ENCODE peak calls at places on chromosome 17, in nine cellular contexts. E is breast epithelium, D is IMR-90, S is HepG2, Y is uterus, X is heart left ventricle, N is transverse colon, F is sigmoid colon, G is HCT116. O is an unnamed sample. For H3K36me3, the result is how much of the 10 kb centered on the place peaks cover.

GRCh38 chr17:40038882-40039513 is 15.2 kb downstream of the MED24 start:
- DNase-seq in G (peak), Y (peak), X (peak), S (peak), D (peak), F (peak), E (peak), N (peak), O (peak)

GRCh38 chr17:73657473-73658116 is 13.3 kb upstream of the SDK2 start:
- DNase-seq in D (no peak), Y (no peak), F (no peak), E (no peak), X (no peak), G (peak), N (peak), S (peak), O (peak)

GRCh38 chr17:21378553-21378952 is 2.4 kb downstream of the KCNJ12 start:
- DNase-seq in G (no peak), E (no peak), D (no peak), X (no peak), S (no peak), N (no peak), F (no peak), Y (no peak), O (no peak)

GRCh38 chr17:37689317-37689716 is 46.1 kb upstream of the DDX52 start:
- DNase-seq in Y (no peak), E (no peak), G (no peak), F (no peak), X (no peak), S (peak), D (no peak), N (no peak), O (no peak)

GRCh38 chr17:36755586-36755985 is 154.2 kb downstream of the MRM1 start:
- DNase-seq in E (no peak), N (peak), G (peak), Y (no peak), D (no peak), X (no peak), S (peak), F (no peak), O (peak)

GRCh38 chr17:781920-782731 is at the start of the genes GLOD4 and MRM3:
- DNase-seq in N (peak), S (peak), X (peak), D (peak), Y (peak), E (peak), G (peak), F (peak), O (peak)

GRCh38 chr17:79218825-79219200 is 144.2 kb downstream of the ENGASE start:
- DNase-seq in N (no peak), F (no peak), D (no peak), S (no peak), E (no peak), G (no peak), Y (no peak), X (no peak), O (no peak)

GRCh38 chr17:31802502-31802901 is 56.5 kb downstream of the COPRS start:
- DNase-seq in Y (no peak), F (peak), N (no peak), S (no peak), G (peak), X (no peak), E (no peak), D (no peak), O (no peak)

GRCh38 chr17:77594416-77595209 is 363.9 kb upstream of the TNRC6C start:
- DNase-seq in F (peak), E (peak), S (no peak), G (no peak), Y (no peak), X (no peak), D (no peak), N (no peak), O (no peak)

GRCh38 chr17:78494961-78495330 is 82.2 kb downstream of the DNAH17 start:
- DNase-seq in E (no peak), D (no peak), X (no peak), G (no peak), N (no peak), F (no peak), S (no peak), Y (no peak), O (no peak)

GRCh38 chr17:4988168-4988567 is 693 bp upstream of the CAMTA2 start:
- DNase-seq in F (no peak), G (no peak), Y (peak), X (no peak), S (no peak), D (no peak), E (no peak), N (no peak), O (no peak)

GRCh38 chr17:15092762-15093161 is 172.4 kb downstream of the PMP22 start:
- DNase-seq in F (no peak), E (no peak), G (no peak), X (no peak), S (no peak), N (no peak), D (peak), Y (no peak), O (no peak)

GRCh38 chr17:83183150-83183820 is 103.9 kb downstream of the METRNL start:
- DNase-seq in F (no peak), E (peak), G (no peak), D (no peak), S (no peak), N (no peak), X (no peak), Y (no peak), O (no peak)

GRCh38 chr17:73598131-73598680 is 46.0 kb downstream of the SDK2 start:
- DNase-seq in G (no peak), S (no peak), N (no peak), F (no peak), D (no peak), X (no peak), E (no peak), Y (no peak), O (no peak)

GRCh38 chr17:2174471-2175293 is 119.8 kb downstream of the HIC1 start:
- DNase-seq in G (no peak), X (peak), D (peak), F (peak), N (peak), Y (peak), S (peak), E (no peak), O (peak)

GRCh38 chr17:27602721-27603445 is 28.1 kb upstream of the LGALS9 start:
- DNase-seq in Y (peak), E (peak), D (peak), S (peak), N (peak), G (no peak), F (peak), X (peak), O (peak)

GRCh38 chr17:55198690-55199370 is 65.9 kb upstream of the HLF start:
- DNase-seq in D (no peak), N (no peak), E (no peak), Y (no peak), F (no peak), X (no peak), S (no peak), G (no peak), O (no peak)

GRCh38 chr17:64326420-64327054 is 63.5 kb upstream of the TEX2 start:
- DNase-seq in X (peak), D (no peak), G (no peak), E (peak), Y (peak), N (peak), S (peak), F (peak), O (peak)

GRCh38 chr17:39209317-39210092 is 9.4 kb downstream of the RPL19 start:
- DNase-seq in E (no peak), D (peak), Y (peak), S (no peak), N (peak), F (peak), X (peak), G (no peak), O (peak)

GRCh38 chr17:7016886-7017826 is 4.7 kb downstream of the RNASEK start:
- DNase-seq in S (no peak), G (no peak), E (no peak), N (no peak), X (no peak), Y (no peak), F (no peak), D (no peak), O (no peak)

GRCh38 chr17:4530799-4531730 is 24.1 kb downstream of the MYBBP1A start:
- DNase-seq in D (no peak), F (no peak), N (no peak), Y (no peak), S (no peak), E (no peak), X (peak), G (no peak), O (no peak)

GRCh38 chr17:78716814-78717393 is 65.2 kb downstream of the CYTH1 start:
- DNase-seq in F (peak), Y (peak), N (peak), X (peak), D (peak), G (no peak), E (peak), S (no peak), O (peak)

GRCh38 chr17:63774141-63774981 is at the start of gene DDX42:
- DNase-seq in X (peak), G (no peak), N (peak), Y (peak), F (peak), D (peak), S (peak), E (peak), O (peak)

GRCh38 chr17:57440522-57441269 is 184.4 kb downstream of the MSI2 start:
- DNase-seq in G (peak), E (no peak), Y (peak), X (peak), D (peak), F (peak), N (peak), S (peak), O (peak)

GRCh38 chr17:55340726-55341125 is 76.0 kb downstream of the HLF start:
- DNase-seq in S (no peak), X (no peak), G (no peak), E (no peak), Y (no peak), N (no peak), F (no peak), D (no peak), O (no peak)

GRCh38 chr17:7004398-7005253 is 7.8 kb upstream of the RNASEK start:
- DNase-seq in F (no peak), D (peak), N (no peak), G (peak), X (no peak), S (peak), E (no peak), Y (no peak), O (no peak)

GRCh38 chr17:81018044-81018802 is 16.7 kb upstream of the BAIAP2 start:
- DNase-seq in X (no peak), E (no peak), F (peak), S (no peak), D (peak), G (no peak), N (peak), Y (peak), O (no peak)

GRCh38 chr17:10149573-10150399 is 48.6 kb downstream of the GAS7 start:
- DNase-seq in F (no peak), E (no peak), N (no peak), Y (no peak), S (no peak), G (peak), D (peak), X (no peak), O (no peak)

GRCh38 chr17:79174905-79175856 is 100.6 kb downstream of the ENGASE start:
- DNase-seq in F (no peak), E (no peak), N (no peak), Y (no peak), G (no peak), S (no peak), D (no peak), X (no peak), O (no peak)

GRCh38 chr17:72151565-72152391 is 31.0 kb downstream of the SOX9 start:
- DNase-seq in N (peak), E (peak), S (peak), Y (no peak), G (peak), X (peak), F (no peak), D (peak), O (peak)

GRCh38 chr17:57809879-57810278 is 40.0 kb downstream of the MRPS23 start:
- DNase-seq in N (no peak), E (no peak), F (no peak), D (no peak), G (no peak), X (no peak), S (no peak), Y (no peak), O (no peak)

GRCh38 chr17:9436629-9437028 is 139.0 kb downstream of the STX8 start:
- DNase-seq in Y (no peak), F (no peak), N (no peak), S (no peak), E (no peak), D (no peak), X (no peak), G (no peak), O (no peak)

GRCh38 chr17:63042443-63042842 is 76.4 kb downstream of the TANC2 start:
- DNase-seq in N (no peak), G (no peak), F (no peak), Y (no peak), D (no peak), S (no peak), X (no peak), E (no peak), O (no peak)

GRCh38 chr17:28256881-28257280 is 62.1 kb upstream of the TMEM97 start:
- DNase-seq in S (peak), Y (no peak), X (no peak), G (no peak), F (no peak), E (no peak), N (no peak), D (no peak), O (no peak)

GRCh38 chr17:35129973-35130351 is 8.5 kb downstream of the FNDC8 start:
- DNase-seq in X (no peak), S (no peak), F (no peak), N (no peak), G (no peak), E (no peak), Y (no peak), D (peak), O (no peak)
- TF ChIP-seq POLR2A in X (no peak), S (no peak), F (no peak), N (no peak), G (no peak), E (no peak), Y (no peak), D (no peak), O (no peak)

GRCh38 chr17:76451480-76451879 is 1.5 kb downstream of the UBE2O start:
- DNase-seq in F (no peak), N (no peak), G (no peak), D (no peak), S (no peak), E (no peak), X (no peak), Y (no peak), O (no peak)
- H3K4me3 ChIP-seq in F (no peak), N (no peak), G (peak), D (peak), S (peak), E (no peak), X (peak), Y (no peak), O (no peak)

DNA sequence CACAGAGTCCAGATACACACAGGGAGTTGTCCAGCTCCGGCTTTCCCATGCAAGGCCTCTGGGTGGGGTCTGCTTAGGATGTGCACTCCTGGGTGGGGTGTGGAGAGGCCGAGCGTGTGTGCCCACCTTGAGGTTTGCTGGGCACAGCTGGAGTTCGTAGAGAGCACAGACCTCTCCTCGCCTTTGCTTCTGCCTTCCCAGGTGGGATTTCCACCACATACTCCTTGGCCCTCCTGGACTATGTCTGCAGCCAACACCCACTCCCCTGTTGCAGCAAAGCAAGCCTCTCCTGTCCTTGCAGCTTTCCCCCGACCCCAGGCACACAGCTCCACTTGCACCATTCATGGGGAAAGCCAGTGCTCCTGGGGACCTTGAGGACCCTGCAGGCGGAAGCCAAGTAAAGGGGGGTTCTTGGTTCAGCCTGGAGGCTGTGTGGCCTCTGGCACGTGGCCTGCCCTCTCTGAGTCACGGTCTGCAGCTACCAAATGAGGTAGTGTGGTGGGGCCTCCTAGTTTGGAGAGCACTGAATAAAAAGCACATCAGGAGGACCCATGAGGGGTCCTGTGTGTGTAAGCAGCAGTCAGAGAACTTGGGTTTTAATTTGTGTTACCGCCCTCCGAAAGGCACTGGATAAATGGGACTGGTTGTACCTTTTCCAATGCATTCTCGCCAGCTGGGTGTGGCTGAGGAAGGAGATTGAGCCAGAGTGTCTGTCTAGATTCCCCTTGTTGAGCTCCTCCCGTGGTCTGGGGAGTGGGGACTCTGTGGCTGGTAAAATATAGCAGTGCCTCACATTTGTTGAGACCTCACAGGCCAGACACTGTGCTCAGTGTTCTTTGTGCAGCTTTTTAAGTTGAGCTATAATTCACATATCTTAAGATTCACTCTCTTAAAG is 31.6 kb downstream of the MPRIP start:
- DNase-seq in E (peak), Y (no peak), F (peak), S (no peak), X (no peak), N (no peak), G (no peak), D (peak), O (peak)
- H3K36me3 ChIP-seq in E (under half), Y (under half), F (under half), S (under half), X (under half), N (under half), G (under half), D (under half), O (under half)

DNA sequence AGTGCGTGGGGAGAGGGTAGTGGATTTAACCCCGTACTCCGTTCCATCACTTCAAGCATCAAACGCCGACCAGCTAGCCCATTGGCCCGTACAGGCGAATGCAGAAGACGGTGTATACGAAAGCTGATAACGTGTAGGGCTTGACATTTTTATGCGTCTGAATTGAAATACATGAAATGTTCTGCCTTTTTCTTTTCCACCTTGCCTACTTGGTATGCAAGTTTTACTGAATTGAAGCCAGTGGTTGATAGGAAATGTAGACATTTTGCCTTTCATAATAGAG is 834 bp upstream of the STAT3 start:
- DNase-seq in D (no peak), E (no peak), Y (no peak), S (no peak), X (no peak), G (no peak), F (no peak), N (no peak), O (no peak)
- TF ChIP-seq POLR2A in D (no peak), E (no peak), Y (no peak), S (no peak), X (no peak), G (no peak), F (no peak), N (no peak), O (no peak)

GRCh38 chr17:75636381-75637142 is 3.3 kb downstream of the SMIM5 start:
- DNase-seq in G (no peak), D (no peak), X (peak), Y (no peak), F (no peak), S (no peak), N (no peak), E (no peak), O (no peak)

GRCh38 chr17:75633484-75634375 is 496 bp downstream of the SMIM5 start:
- DNase-seq in E (peak), X (peak), N (peak), S (peak), D (peak), Y (peak), G (peak), F (peak), O (peak)

GRCh38 chr17:75634376-75634740 is 1.1 kb downstream of the SMIM5 start:
- DNase-seq in E (no peak), G (no peak), Y (no peak), F (no peak), D (no peak), X (no peak), S (no peak), N (no peak), O (no peak)

GRCh38 chr17:75635610-75636202 is 2.5 kb downstream of the SMIM5 start:
- DNase-seq in E (no peak), Y (no peak), D (no peak), F (no peak), S (no peak), N (peak), G (no peak), X (peak), O (no peak)

DNA sequence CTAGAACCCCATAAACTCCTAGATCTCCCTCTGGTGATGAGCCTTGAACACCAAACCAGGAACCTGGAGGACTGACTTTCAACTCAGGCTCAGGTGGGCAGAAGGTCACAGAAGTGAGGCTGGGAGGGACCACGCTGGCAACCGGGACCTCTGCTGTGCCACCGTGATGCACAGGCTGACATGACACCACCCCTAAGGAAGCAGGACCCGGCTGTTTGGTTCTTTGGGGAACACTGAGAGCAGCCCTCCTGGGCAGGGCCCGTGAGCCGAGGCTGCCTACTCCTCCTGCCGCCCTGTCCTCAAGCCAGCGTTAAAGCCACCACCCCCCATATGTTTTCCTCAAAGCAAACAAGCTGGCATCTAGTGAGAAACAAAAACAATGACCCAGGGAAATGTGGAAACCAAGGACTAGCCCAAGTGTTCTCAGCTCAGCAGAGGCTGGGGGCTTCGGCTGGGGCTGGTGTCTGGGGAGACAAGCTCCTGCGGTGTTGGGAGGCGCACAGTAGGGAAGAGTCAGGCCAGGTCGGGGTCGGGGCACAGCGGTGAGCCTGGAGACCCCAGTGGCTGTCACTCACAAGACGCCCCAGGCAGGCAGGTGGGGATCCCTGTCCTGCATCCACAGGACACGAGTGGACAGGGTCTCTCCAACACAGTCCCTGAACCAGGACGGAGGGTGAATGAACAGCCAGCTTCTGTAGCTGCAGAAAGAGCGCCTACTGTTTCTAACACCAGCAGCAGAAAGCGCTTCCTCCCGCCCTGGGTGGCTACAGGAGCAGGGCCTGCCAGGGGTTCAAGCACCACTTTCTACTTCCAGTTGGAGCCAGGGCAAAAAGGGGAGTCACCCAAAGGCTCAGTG is 1.7 kb downstream of the SMIM5 start:
- DNase-seq in N (no peak), Y (no peak), D (no peak), G (no peak), X (no peak), F (no peak), S (no peak), E (no peak), O (no peak)
- H3K4me3 ChIP-seq in N (no peak), Y (no peak), D (no peak), G (no peak), X (peak), F (peak), S (no peak), E (no peak), O (no peak)

GRCh38 chr17:42463976-42464400 is 5.3 kb downstream of the ATP6V0A1 start:
- DNase-seq in E (no peak), Y (no peak), N (no peak), G (no peak), D (no peak), X (no peak), S (peak), F (no peak), O (no peak)
- H3K36me3 ChIP-seq in E (under half), Y (under half), N (under half), G (under half), D (under half), X (half or more), S (under half), F (half or more), O (under half)